ENCODE peak calls at places on chromosomes 6 and 20, in eight cellular contexts. One of them, this sample, is unnamed.

GRCh38 chr20:32301719-32302506 is 24.5 kb downstream of the KIF3B start:
- DNase-seq in IMR-90: no peak
- DNase-seq in RWPE1: no peak
- DNase-seq in Peyer's patch: no peak
- DNase-seq in A549: no peak
- DNase-seq in CD4-positive, alpha-beta T cell: no peak
- DNase-seq in fibroblast of lung: no peak
- DNase-seq in coronary artery: no peak
- DNase-seq in this sample: no peak

GRCh38 chr20:17772005-17772343 is 72.2 kb downstream of the BANF2 start:
- DNase-seq in IMR-90: no peak
- DNase-seq in RWPE1: no peak
- DNase-seq in Peyer's patch: no peak
- DNase-seq in A549: no peak
- DNase-seq in CD4-positive, alpha-beta T cell: no peak
- DNase-seq in fibroblast of lung: no peak
- DNase-seq in coronary artery: no peak
- DNase-seq in this sample: no peak

GRCh38 chr6:44188819-44189218 is 27.9 kb upstream of the MYMX start:
- DNase-seq in IMR-90: no peak
- DNase-seq in RWPE1: no peak
- DNase-seq in Peyer's patch: no peak
- DNase-seq in A549: no peak
- DNase-seq in CD4-positive, alpha-beta T cell: no peak
- DNase-seq in fibroblast of lung: no peak
- DNase-seq in coronary artery: no peak
- DNase-seq in this sample: no peak

GRCh38 chr6:144939926-144940325 is 654.8 kb downstream of the UTRN start:
- DNase-seq in IMR-90: peak; percentile 54
- DNase-seq in RWPE1: no peak
- DNase-seq in Peyer's patch: no peak
- DNase-seq in A549: no peak
- DNase-seq in CD4-positive, alpha-beta T cell: no peak
- DNase-seq in fibroblast of lung: peak; percentile 55
- DNase-seq in coronary artery: no peak
- DNase-seq in this sample: no peak

GRCh38 chr6:5159162-5159561 is 74.0 kb downstream of the PPP1R3G start:
- DNase-seq in IMR-90: no peak
- DNase-seq in RWPE1: peak; percentile 21
- DNase-seq in Peyer's patch: no peak
- DNase-seq in A549: no peak
- DNase-seq in CD4-positive, alpha-beta T cell: no peak
- DNase-seq in fibroblast of lung: no peak
- DNase-seq in coronary artery: no peak
- DNase-seq in this sample: no peak

GRCh38 chr6:108068618-108069017 is 5.9 kb downstream of the OSTM1 start:
- DNase-seq in IMR-90: no peak
- DNase-seq in RWPE1: no peak
- DNase-seq in Peyer's patch: no peak
- DNase-seq in A549: no peak
- DNase-seq in CD4-positive, alpha-beta T cell: no peak
- DNase-seq in fibroblast of lung: no peak
- DNase-seq in coronary artery: no peak
- DNase-seq in this sample: no peak

GRCh38 chr20:62495798-62496325 is 20.1 kb upstream of the GATA5 start:
- DNase-seq in IMR-90: no peak
- DNase-seq in RWPE1: no peak
- DNase-seq in Peyer's patch: no peak
- DNase-seq in A549: no peak
- DNase-seq in CD4-positive, alpha-beta T cell: no peak
- DNase-seq in fibroblast of lung: no peak
- DNase-seq in coronary artery: no peak
- DNase-seq in this sample: no peak

GRCh38 chr6:168666751-168667427 is 225.9 kb downstream of the SMOC2 start:
- DNase-seq in IMR-90: no peak
- DNase-seq in RWPE1: peak; percentile 78
- DNase-seq in Peyer's patch: no peak
- DNase-seq in A549: no peak
- DNase-seq in CD4-positive, alpha-beta T cell: no peak
- DNase-seq in fibroblast of lung: no peak
- DNase-seq in coronary artery: no peak
- DNase-seq in this sample: no peak

GRCh38 chr6:116371384-116372209 is 850 bp downstream of the DSE start:
- DNase-seq in IMR-90: peak; percentile 94
- DNase-seq in RWPE1: peak; percentile 92
- DNase-seq in Peyer's patch: peak; percentile 49
- DNase-seq in A549: peak; percentile 69
- DNase-seq in CD4-positive, alpha-beta T cell: no peak
- DNase-seq in fibroblast of lung: peak; percentile 93
- DNase-seq in coronary artery: peak; percentile 90
- DNase-seq in this sample: peak; percentile 64

GRCh38 chr6:83365931-83366330 is 64.9 kb downstream of the ME1 start:
- DNase-seq in IMR-90: peak; percentile 69
- DNase-seq in RWPE1: no peak
- DNase-seq in Peyer's patch: no peak
- DNase-seq in A549: no peak
- DNase-seq in CD4-positive, alpha-beta T cell: no peak
- DNase-seq in fibroblast of lung: peak; percentile 79
- DNase-seq in coronary artery: no peak
- DNase-seq in this sample: no peak

GRCh38 chr20:53735536-53736050 is 142.0 kb upstream of the ZNF217 start:
- DNase-seq in IMR-90: peak; percentile 92
- DNase-seq in RWPE1: peak; percentile 96
- DNase-seq in Peyer's patch: no peak
- DNase-seq in A549: peak; percentile 76
- DNase-seq in CD4-positive, alpha-beta T cell: no peak
- DNase-seq in fibroblast of lung: peak; percentile 99
- DNase-seq in coronary artery: no peak
- DNase-seq in this sample: no peak

GRCh38 chr20:3603108-3603507 is 60.1 kb downstream of the GFRA4 start:
- DNase-seq in IMR-90: no peak
- DNase-seq in RWPE1: no peak
- DNase-seq in Peyer's patch: no peak
- DNase-seq in A549: no peak
- DNase-seq in CD4-positive, alpha-beta T cell: no peak
- DNase-seq in fibroblast of lung: no peak
- DNase-seq in coronary artery: no peak
- DNase-seq in this sample: no peak

GRCh38 chr6:29465279-29465678 is 8.3 kb downstream of the OR2H1 start:
- DNase-seq in IMR-90: no peak
- DNase-seq in RWPE1: no peak
- DNase-seq in Peyer's patch: no peak
- DNase-seq in A549: no peak
- DNase-seq in CD4-positive, alpha-beta T cell: no peak
- DNase-seq in fibroblast of lung: no peak
- DNase-seq in coronary artery: no peak
- DNase-seq in this sample: no peak

GRCh38 chr20:64090165-64090564 is 6.0 kb upstream of the LKAAEAR1 start:
- DNase-seq in IMR-90: no peak
- DNase-seq in RWPE1: no peak
- DNase-seq in Peyer's patch: no peak
- DNase-seq in A549: no peak
- DNase-seq in CD4-positive, alpha-beta T cell: no peak
- DNase-seq in fibroblast of lung: no peak
- DNase-seq in coronary artery: no peak
- DNase-seq in this sample: no peak

GRCh38 chr6:32151885-32152311 is at the start of gene PRRT1:
- DNase-seq in IMR-90: no peak
- DNase-seq in RWPE1: no peak
- DNase-seq in Peyer's patch: no peak
- DNase-seq in A549: no peak
- DNase-seq in CD4-positive, alpha-beta T cell: no peak
- DNase-seq in fibroblast of lung: no peak
- DNase-seq in coronary artery: no peak
- DNase-seq in this sample: no peak

GRCh38 chr6:150485559-150486517 is 113.8 kb upstream of the PLEKHG1 start:
- DNase-seq in IMR-90: no peak
- DNase-seq in RWPE1: no peak
- DNase-seq in Peyer's patch: no peak
- DNase-seq in A549: no peak
- DNase-seq in CD4-positive, alpha-beta T cell: no peak
- DNase-seq in fibroblast of lung: no peak
- DNase-seq in coronary artery: no peak
- DNase-seq in this sample: no peak

GRCh38 chr6:11604836-11605506 is 67.4 kb downstream of the TMEM170B start:
- DNase-seq in IMR-90: no peak
- DNase-seq in RWPE1: no peak
- DNase-seq in Peyer's patch: no peak
- DNase-seq in A549: no peak
- DNase-seq in CD4-positive, alpha-beta T cell: no peak
- DNase-seq in fibroblast of lung: no peak
- DNase-seq in coronary artery: no peak
- DNase-seq in this sample: no peak

GRCh38 chr20:36575066-36575743 is 1.8 kb downstream of the TGIF2 start:
- DNase-seq in IMR-90: peak; percentile 54
- DNase-seq in RWPE1: peak; percentile 66
- DNase-seq in Peyer's patch: peak; percentile 54
- DNase-seq in A549: peak; percentile 35
- DNase-seq in CD4-positive, alpha-beta T cell: no peak
- DNase-seq in fibroblast of lung: peak; percentile 60
- DNase-seq in coronary artery: no peak
- DNase-seq in this sample: peak; percentile 53

GRCh38 chr20:36572701-36573102 is 695 bp upstream of the TGIF2 start:
- DNase-seq in IMR-90: peak; percentile 51
- DNase-seq in RWPE1: no peak
- DNase-seq in Peyer's patch: peak; percentile 39
- DNase-seq in A549: peak; percentile 19
- DNase-seq in CD4-positive, alpha-beta T cell: peak; percentile 54
- DNase-seq in fibroblast of lung: peak; percentile 46
- DNase-seq in coronary artery: no peak
- DNase-seq in this sample: peak; percentile 31

GRCh38 chr20:36573798-36574277 is 441 bp downstream of the TGIF2 start:
- DNase-seq in IMR-90: no peak
- DNase-seq in RWPE1: no peak
- DNase-seq in Peyer's patch: peak; percentile 59
- DNase-seq in A549: no peak
- DNase-seq in CD4-positive, alpha-beta T cell: peak; percentile 12
- DNase-seq in fibroblast of lung: no peak
- DNase-seq in coronary artery: no peak
- DNase-seq in this sample: peak; percentile 54

GRCh38 chr20:36573103-36573797 is at the start of gene TGIF2:
- DNase-seq in IMR-90: peak; percentile 81
- DNase-seq in RWPE1: peak; percentile 95
- DNase-seq in Peyer's patch: peak; percentile 91
- DNase-seq in A549: peak; percentile 55
- DNase-seq in CD4-positive, alpha-beta T cell: peak; percentile 85
- DNase-seq in fibroblast of lung: peak; percentile 85
- DNase-seq in coronary artery: peak; percentile 90
- DNase-seq in this sample: peak; percentile 87

GRCh38 chr20:36574278-36575065 is 1.1 kb downstream of the TGIF2 start:
- DNase-seq in IMR-90: peak; percentile 38
- DNase-seq in RWPE1: peak; percentile 79
- DNase-seq in Peyer's patch: peak; percentile 65
- DNase-seq in A549: peak; percentile 46
- DNase-seq in CD4-positive, alpha-beta T cell: no peak
- DNase-seq in fibroblast of lung: peak; percentile 59
- DNase-seq in coronary artery: peak; percentile 82
- DNase-seq in this sample: peak; percentile 68
- TF ChIP-seq CTCF in IMR-90: no peak
- TF ChIP-seq CTCF in RWPE1: no peak
- TF ChIP-seq CTCF in Peyer's patch: no peak
- TF ChIP-seq CTCF in A549: no peak
- TF ChIP-seq CTCF in CD4-positive, alpha-beta T cell: no peak
- TF ChIP-seq CTCF in fibroblast of lung: no peak
- TF ChIP-seq CTCF in coronary artery: no peak
- TF ChIP-seq CTCF in this sample: no peak

GRCh38 chr6:45592991-45593390 is 215.3 kb upstream of the SUPT3H start:
- DNase-seq in IMR-90: peak; percentile 13
- DNase-seq in RWPE1: no peak
- DNase-seq in Peyer's patch: no peak
- DNase-seq in A549: no peak
- DNase-seq in CD4-positive, alpha-beta T cell: no peak
- DNase-seq in fibroblast of lung: peak; percentile 48
- DNase-seq in coronary artery: no peak
- DNase-seq in this sample: no peak

GRCh38 chr6:45590751-45591184 is 213.0 kb upstream of the SUPT3H start:
- DNase-seq in IMR-90: peak; percentile 28
- DNase-seq in RWPE1: no peak
- DNase-seq in Peyer's patch: no peak
- DNase-seq in A549: no peak
- DNase-seq in CD4-positive, alpha-beta T cell: no peak
- DNase-seq in fibroblast of lung: peak; percentile 75
- DNase-seq in coronary artery: no peak
- DNase-seq in this sample: no peak

GRCh38 chr6:45590225-45590624 is 212.5 kb upstream of the SUPT3H start:
- DNase-seq in IMR-90: peak; percentile 92
- DNase-seq in RWPE1: peak; percentile 81
- DNase-seq in Peyer's patch: no peak
- DNase-seq in A549: peak; percentile 19
- DNase-seq in CD4-positive, alpha-beta T cell: no peak
- DNase-seq in fibroblast of lung: peak; percentile 93
- DNase-seq in coronary artery: no peak
- DNase-seq in this sample: no peak

GRCh38 chr6:45591816-45592359 is 214.2 kb upstream of the SUPT3H start:
- DNase-seq in IMR-90: no peak
- DNase-seq in RWPE1: no peak
- DNase-seq in Peyer's patch: no peak
- DNase-seq in A549: no peak
- DNase-seq in CD4-positive, alpha-beta T cell: no peak
- DNase-seq in fibroblast of lung: no peak
- DNase-seq in coronary artery: no peak
- DNase-seq in this sample: no peak

GRCh38 chr6:45591306-45591705 is 213.6 kb upstream of the SUPT3H start:
- DNase-seq in IMR-90: peak; percentile 32
- DNase-seq in RWPE1: no peak
- DNase-seq in Peyer's patch: no peak
- DNase-seq in A549: no peak
- DNase-seq in CD4-positive, alpha-beta T cell: no peak
- DNase-seq in fibroblast of lung: peak; percentile 51
- DNase-seq in coronary artery: no peak
- DNase-seq in this sample: no peak
- H3K27ac ChIP-seq in IMR-90: no peak overlapping the region
- H3K27ac ChIP-seq in RWPE1: peak overlapping the region; percentile 70
- H3K27ac ChIP-seq in Peyer's patch: no peak overlapping the region
- H3K27ac ChIP-seq in A549: no peak overlapping the region
- H3K27ac ChIP-seq in CD4-positive, alpha-beta T cell: no peak overlapping the region
- H3K27ac ChIP-seq in fibroblast of lung: no peak overlapping the region
- H3K27ac ChIP-seq in coronary artery: no peak overlapping the region
- H3K27ac ChIP-seq in this sample: peak overlapping the region; percentile 75

GRCh38 chr6:73802366-73802765 is 106.4 kb downstream of the CD109 start:
- DNase-seq in IMR-90: peak; percentile 49
- DNase-seq in RWPE1: no peak
- DNase-seq in Peyer's patch: no peak
- DNase-seq in A549: no peak
- DNase-seq in CD4-positive, alpha-beta T cell: no peak
- DNase-seq in fibroblast of lung: peak; percentile 39
- DNase-seq in coronary artery: no peak
- DNase-seq in this sample: no peak
- TF ChIP-seq CTCF in IMR-90: no peak
- TF ChIP-seq CTCF in RWPE1: no peak
- TF ChIP-seq CTCF in Peyer's patch: no peak
- TF ChIP-seq CTCF in A549: no peak
- TF ChIP-seq CTCF in CD4-positive, alpha-beta T cell: no peak
- TF ChIP-seq CTCF in fibroblast of lung: no peak
- TF ChIP-seq CTCF in coronary artery: no peak
- TF ChIP-seq CTCF in this sample: no peak

DNA sequence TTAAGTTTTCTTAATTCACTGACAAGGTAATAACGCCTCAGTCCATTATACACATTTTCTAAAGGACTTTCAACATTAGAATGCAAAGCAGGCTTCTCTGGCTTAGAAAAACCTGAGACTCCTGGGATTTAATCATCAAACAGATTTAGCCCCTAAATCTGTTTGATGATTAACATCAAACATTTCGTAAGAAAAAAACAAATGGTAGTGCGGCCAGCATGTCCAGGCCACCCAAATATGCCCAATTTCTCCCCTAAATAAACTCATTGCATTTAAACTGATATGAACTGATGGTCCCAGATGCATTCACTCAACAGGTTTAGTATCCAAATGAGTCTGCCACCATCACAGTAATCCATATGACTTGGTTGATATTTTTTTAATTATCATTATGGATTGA is 6.2 kb downstream of the TMEM74B start:
- DNase-seq in IMR-90: no peak
- DNase-seq in RWPE1: no peak
- DNase-seq in Peyer's patch: no peak
- DNase-seq in A549: no peak
- DNase-seq in CD4-positive, alpha-beta T cell: no peak
- DNase-seq in fibroblast of lung: no peak
- DNase-seq in coronary artery: no peak
- DNase-seq in this sample: no peak
- H3K27ac ChIP-seq in IMR-90: no peak overlapping the region
- H3K27ac ChIP-seq in RWPE1: no peak overlapping the region
- H3K27ac ChIP-seq in Peyer's patch: no peak overlapping the region
- H3K27ac ChIP-seq in A549: no peak overlapping the region
- H3K27ac ChIP-seq in CD4-positive, alpha-beta T cell: no peak overlapping the region
- H3K27ac ChIP-seq in fibroblast of lung: no peak overlapping the region
- H3K27ac ChIP-seq in coronary artery: no peak overlapping the region
- H3K27ac ChIP-seq in this sample: no peak overlapping the region

This sample was measured in transverse colon.